ENCODE peak calls at places on chromosomes 3 and 15, in six cellular contexts. S is H1, T is suprapubic skin, Y is transverse colon, J is endothelial cell of umbilical vein, D is GM12878. H is an unnamed sample.

GRCh38 chr3:54859204-54859603 is 68.7 kb downstream of the LRTM1 start:
- DNase-seq in S (no peak), T (no peak), Y (no peak), J (no peak), D (no peak), H (no peak)

GRCh38 chr3:113065336-113065735 is 74.6 kb downstream of the GTPBP8 start:
- DNase-seq in S (no peak), T (no peak), Y (no peak), J (no peak), D (no peak), H (no peak)

GRCh38 chr3:7734456-7734855 is 767.2 kb upstream of the LMCD1 start:
- DNase-seq in S (no peak), T (no peak), Y (no peak), J (peak; percentile 71), D (no peak), H (no peak)

GRCh38 chr3:150384517-150385212 is 23.4 kb upstream of the TSC22D2 start:
- DNase-seq in S (no peak), T (no peak), Y (peak; percentile 40), J (no peak), D (peak; percentile 97), H (peak; percentile 82)

GRCh38 chr3:21484323-21485154 is 266.5 kb downstream of the ZNF385D start:
- DNase-seq in S (peak; percentile 25), T (no peak), Y (peak; percentile 8), J (peak; percentile 61), D (peak; percentile 4), H (no peak)

GRCh38 chr3:21544076-21544462 is 206.9 kb downstream of the ZNF385D start:
- DNase-seq in S (no peak), T (no peak), Y (no peak), J (no peak), D (no peak), H (no peak)

GRCh38 chr3:186167646-186168045 is 58.8 kb upstream of the ETV5 start:
- DNase-seq in S (no peak), T (no peak), Y (no peak), J (no peak), D (no peak), H (no peak)

GRCh38 chr15:60299452-60300047 is 98.2 kb downstream of the ANXA2 start:
- DNase-seq in S (no peak), T (peak; percentile 82), Y (peak; percentile 53), J (no peak), D (no peak), H (no peak)

GRCh38 chr3:3825025-3825424 is 25.8 kb downstream of the LRRN1 start:
- DNase-seq in S (no peak), T (no peak), Y (no peak), J (no peak), D (no peak), H (no peak)

GRCh38 chr15:80404057-80404718 is at the start of gene ARNT2:
- DNase-seq in S (no peak), T (no peak), Y (no peak), J (no peak), D (no peak), H (no peak)

GRCh38 chr15:66095871-66096710 is 157.5 kb downstream of the MEGF11 start:
- DNase-seq in S (no peak), T (no peak), Y (no peak), J (no peak), D (no peak), H (peak; percentile 45)

GRCh38 chr3:72047472-72047871 is 262.5 kb upstream of the PROK2 start:
- DNase-seq in S (no peak), T (no peak), Y (no peak), J (no peak), D (no peak), H (no peak)

GRCh38 chr3:153442386-153442785 is 280.4 kb downstream of the RAP2B start:
- DNase-seq in S (no peak), T (no peak), Y (no peak), J (no peak), D (no peak), H (no peak)

GRCh38 chr3:74789111-74789510 is 174.7 kb upstream of the CNTN3 start:
- DNase-seq in S (no peak), T (no peak), Y (no peak), J (no peak), D (no peak), H (no peak)

GRCh38 chr3:73351423-73352071 is 273.2 kb downstream of the PDZRN3 start:
- DNase-seq in S (no peak), T (no peak), Y (no peak), J (no peak), D (no peak), H (no peak)

GRCh38 chr15:21261396-21261964 is 178.8 kb downstream of the POTEB3 start:
- DNase-seq in S (no peak), T (no peak), Y (no peak), J (no peak), D (no peak), H (peak; percentile 80)

GRCh38 chr3:60551455-60552209 is 699.6 kb downstream of the FHIT start:
- DNase-seq in S (no peak), T (no peak), Y (no peak), J (no peak), D (no peak), H (no peak)

GRCh38 chr15:75684648-75685047 is 28.0 kb downstream of the CSPG4 start:
- DNase-seq in S (no peak), T (no peak), Y (no peak), J (no peak), D (no peak), H (no peak)

GRCh38 chr3:151903501-151903991 is 30.1 kb downstream of the SUCNR1 start:
- DNase-seq in S (no peak), T (no peak), Y (no peak), J (peak; percentile 93), D (no peak), H (no peak)

GRCh38 chr3:124492824-124493223 is 237.4 kb upstream of the UMPS start:
- DNase-seq in S (peak; percentile 49), T (no peak), Y (peak; percentile 69), J (peak; percentile 35), D (no peak), H (no peak)

GRCh38 chr15:70936326-70936725 is 43.7 kb downstream of the LRRC49 start:
- DNase-seq in S (no peak), T (no peak), Y (no peak), J (no peak), D (no peak), H (no peak)

GRCh38 chr3:60708191-60708975 is 542.9 kb downstream of the FHIT start:
- DNase-seq in S (no peak), T (no peak), Y (no peak), J (no peak), D (no peak), H (no peak)

GRCh38 chr3:112011376-112011940 is 12.7 kb downstream of the TAGLN3 start:
- DNase-seq in S (no peak), T (no peak), Y (no peak), J (no peak), D (no peak), H (no peak)

GRCh38 chr3:37227870-37228549 is 53.6 kb upstream of the LRRFIP2 start:
- DNase-seq in S (no peak), T (no peak), Y (no peak), J (no peak), D (no peak), H (no peak)
- TF ChIP-seq POLR2AphosphoS5 in S (no peak), T (no peak), Y (no peak), J (no peak), D (no peak), H (no peak)

DNA sequence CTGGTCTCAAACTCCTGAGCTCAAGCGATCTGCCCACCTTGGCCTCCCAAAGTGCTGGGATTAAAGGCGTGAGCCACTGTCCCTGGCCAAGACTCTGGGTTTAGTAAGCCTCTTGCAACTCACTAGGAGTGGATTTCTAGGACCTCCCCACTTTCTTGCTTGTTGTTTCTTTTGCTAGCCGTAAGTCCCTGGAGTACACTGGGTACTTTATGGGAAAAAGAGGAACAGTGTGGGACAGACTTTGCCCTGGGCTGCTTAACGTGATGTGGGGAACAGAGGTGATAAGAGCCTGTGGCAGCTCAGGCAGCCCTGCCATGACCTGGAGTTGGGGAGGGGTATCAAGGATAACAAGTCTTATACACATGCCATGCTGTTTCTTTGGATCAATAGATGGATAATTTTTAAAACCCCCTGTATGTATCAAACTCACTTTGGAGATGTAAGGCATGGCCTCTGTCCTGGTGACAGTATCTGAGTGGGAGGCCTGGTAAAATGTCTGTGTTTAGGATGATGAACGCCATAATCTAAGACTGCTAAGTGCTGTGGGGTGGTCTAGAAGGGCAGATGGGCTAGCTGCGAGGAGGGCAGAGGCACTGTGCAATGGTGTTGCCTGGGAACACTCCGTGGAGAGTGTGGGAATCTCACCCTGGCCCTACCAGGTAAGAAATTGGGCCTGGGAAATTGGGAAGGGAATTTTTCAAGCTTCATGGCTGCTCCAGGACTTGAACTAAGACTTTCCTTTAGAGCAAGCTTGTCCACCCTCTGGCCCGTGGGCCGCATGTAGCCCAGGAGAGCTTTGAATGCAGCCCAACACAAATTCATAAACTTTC is 54.8 kb downstream of the SMAD3 start:
- DNase-seq in S (no peak), T (no peak), Y (no peak), J (peak; percentile 48), D (no peak), H (no peak)
- H3K4me3 ChIP-seq in S (no peak overlapping the region), T (no peak overlapping the region), Y (no peak overlapping the region), J (no peak overlapping the region), D (no peak overlapping the region), H (no peak overlapping the region)

GRCh38 chr15:31358163-31358562 is 31.5 kb downstream of the KLF13 start:
- DNase-seq in S (no peak), T (no peak), Y (no peak), J (no peak), D (no peak), H (no peak)

GRCh38 chr15:31360158-31360561 is 33.5 kb downstream of the KLF13 start:
- DNase-seq in S (no peak), T (no peak), Y (no peak), J (no peak), D (no peak), H (no peak)

GRCh38 chr15:31358957-31359721 is 32.5 kb downstream of the KLF13 start:
- DNase-seq in S (no peak), T (no peak), Y (no peak), J (no peak), D (no peak), H (no peak)

GRCh38 chr15:31359722-31360111 is 33.1 kb downstream of the KLF13 start:
- DNase-seq in S (no peak), T (no peak), Y (peak; percentile 54), J (no peak), D (no peak), H (no peak)

GRCh38 chr15:31357148-31357547 is 30.5 kb downstream of the KLF13 start:
- DNase-seq in S (no peak), T (no peak), Y (no peak), J (no peak), D (no peak), H (no peak)
- H3K4me1 ChIP-seq in S (peaks cover 25% of the 10 kb centered on the region), T (peaks cover 99% of the 10 kb centered on the region), Y (peaks cover 63% of the 10 kb centered on the region), J (peaks cover 20% of the 10 kb centered on the region), D (peaks cover 86% of the 10 kb centered on the region), H (peaks cover 100% of the 10 kb centered on the region)

DNA sequence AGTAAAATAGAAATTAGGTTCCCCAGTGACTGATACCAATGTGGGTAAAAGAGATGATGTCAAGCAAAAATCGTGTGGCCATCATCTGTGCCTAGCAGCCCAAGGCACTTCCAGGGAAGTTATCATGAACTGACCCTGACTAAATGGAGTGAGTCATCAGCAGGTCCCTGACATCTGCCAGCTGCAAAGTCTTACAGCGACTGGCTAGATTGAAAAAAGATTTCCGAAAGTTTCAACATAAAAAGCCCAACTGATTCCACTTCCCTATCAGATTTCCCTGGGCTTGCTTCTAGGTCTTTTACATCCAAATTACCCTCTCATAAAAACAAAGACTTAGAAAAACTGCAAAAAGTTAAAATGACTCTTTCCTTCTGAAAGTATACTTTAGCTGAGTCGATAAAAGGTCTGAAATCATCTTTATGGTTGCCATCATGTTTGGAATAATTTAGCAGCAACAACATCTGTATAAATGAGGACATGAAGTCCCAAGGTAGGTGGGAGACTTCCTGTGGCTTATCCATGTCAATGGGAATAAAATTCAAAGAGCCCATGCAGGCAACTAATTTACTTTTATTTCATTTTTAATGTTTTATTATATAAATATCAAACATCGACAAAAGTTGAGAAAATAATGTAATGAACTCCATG is 342.8 kb downstream of the ERC2 start:
- DNase-seq in S (no peak), T (no peak), Y (no peak), J (peak; percentile 67), D (no peak), H (no peak)
- TF ChIP-seq POLR2AphosphoS5 in S (no peak), T (no peak), Y (no peak), J (peak; percentile 19), D (no peak), H (no peak)